ENCODE peak calls at places on chromosome 7, in five cellular contexts. F is CD8-positive, alpha-beta memory T cell; C is AG08395; V is cardiac muscle cell; A is activated CD4-positive, alpha-beta T cell treated with anti-CD3 and anti-CD28 coated beads, Interleukin-2, amount 10 ng/mL, durations not matched to agents 7 days and 5 days. U is an unnamed sample.

GRCh38 chr7:130869918-130870317 is 135.9 kb upstream of the KLF14 start:
- DNase-seq in F (no peak), C (no peak), V (no peak), A (no peak), U (no peak)

GRCh38 chr7:29177963-29178612 is 16.5 kb upstream of the CHN2 start:
- DNase-seq in F (no peak), C (no peak), V (no peak), A (peak; percentile 6), U (no peak)

GRCh38 chr7:25830986-25831558 is 320.9 kb upstream of the NFE2L3 start:
- DNase-seq in F (no peak), C (no peak), V (no peak), A (no peak), U (no peak)

GRCh38 chr7:25014735-25015134 is 34.8 kb upstream of the OSBPL3 start:
- DNase-seq in F (no peak), C (peak; percentile 83), V (no peak), A (no peak), U (peak; percentile 16)

GRCh38 chr7:93889261-93889660 is 1.3 kb downstream of the TFPI2 start:
- DNase-seq in F (no peak), C (peak; percentile 25), V (no peak), A (no peak), U (peak; percentile 45)

GRCh38 chr7:47635091-47636090 is 53.5 kb upstream of the TNS3 start:
- DNase-seq in F (no peak), C (peak; percentile 41), V (peak; percentile 42), A (no peak), U (peak; percentile 73)

GRCh38 chr7:11474902-11475585 is 357.0 kb downstream of the THSD7A start:
- DNase-seq in F (no peak), C (no peak), V (no peak), A (no peak), U (no peak)

GRCh38 chr7:70165477-70166170 is 567.3 kb downstream of the AUTS2 start:
- DNase-seq in F (no peak), C (no peak), V (no peak), A (no peak), U (no peak)

GRCh38 chr7:43604251-43604650 is 21.3 kb downstream of the STK17A start:
- DNase-seq in F (no peak), C (no peak), V (no peak), A (no peak), U (no peak)

GRCh38 chr7:159152816-159153215 is 8.1 kb upstream of the VIPR2 start:
- DNase-seq in F (no peak), C (no peak), V (no peak), A (no peak), U (no peak)

GRCh38 chr7:124183649-124184048 is 150.8 kb upstream of the TMEM229A start:
- DNase-seq in F (no peak), C (no peak), V (no peak), A (no peak), U (no peak)

GRCh38 chr7:30880090-30880704 is 31.5 kb upstream of the AQP1 start:
- DNase-seq in F (no peak), C (no peak), V (no peak), A (no peak), U (no peak)

GRCh38 chr7:42522227-42522991 is 285.4 kb upstream of the GLI3 start:
- DNase-seq in F (no peak), C (no peak), V (peak; percentile 5), A (no peak), U (no peak)

GRCh38 chr7:46725838-46726237 is 804.8 kb upstream of the IGFBP3 start:
- DNase-seq in F (no peak), C (no peak), V (no peak), A (no peak), U (no peak)

GRCh38 chr7:76133164-76133775 is 68.4 kb upstream of the SRRM3 start:
- DNase-seq in F (no peak), C (no peak), V (no peak), A (peak; percentile 21), U (no peak)

GRCh38 chr7:133183042-133183441 is 69.8 kb upstream of the EXOC4 start:
- DNase-seq in F (no peak), C (no peak), V (no peak), A (no peak), U (no peak)

GRCh38 chr7:50612704-50613103 is 47.5 kb upstream of the DDC start:
- DNase-seq in F (no peak), C (no peak), V (no peak), A (no peak), U (no peak)

GRCh38 chr7:44078521-44078920 is 3.8 kb downstream of the POLM start:
- DNase-seq in F (no peak), C (no peak), V (no peak), A (no peak), U (no peak)

GRCh38 chr7:106775552-106775936 is 89.5 kb upstream of the PIK3CG start:
- DNase-seq in F (no peak), C (peak; percentile 74), V (no peak), A (no peak), U (peak; percentile 75)

GRCh38 chr7:118288098-118288497 is 63.6 kb downstream of the ANKRD7 start:
- DNase-seq in F (no peak), C (no peak), V (no peak), A (peak; percentile 42), U (no peak)

GRCh38 chr7:24980695-24981543 is 941 bp upstream of the OSBPL3 start:
- DNase-seq in F (no peak), C (peak; percentile 20), V (peak; percentile 4), A (peak; percentile 58), U (peak; percentile 34)

GRCh38 chr7:103150192-103150591 is 1.3 kb upstream of the NAPEPLD start:
- DNase-seq in F (no peak), C (no peak), V (peak; percentile 64), A (no peak), U (no peak)

GRCh38 chr7:87001214-87001613 is 58.2 kb downstream of the ELAPOR2 start:
- DNase-seq in F (no peak), C (peak; percentile 45), V (no peak), A (no peak), U (no peak)

GRCh38 chr7:116353614-116354013 is 143.3 kb downstream of the TES start:
- DNase-seq in F (no peak), C (no peak), V (peak; percentile 27), A (no peak), U (no peak)

GRCh38 chr7:129103561-129104324 is 40.8 kb upstream of the TSPAN33 start:
- DNase-seq in F (no peak), C (no peak), V (no peak), A (no peak), U (no peak)

GRCh38 chr7:6650521-6651011 is 13.4 kb downstream of the ZNF316 start:
- DNase-seq in F (no peak), C (no peak), V (no peak), A (no peak), U (no peak)

GRCh38 chr7:127911968-127912511 is 119.2 kb downstream of the LRRC4 start:
- DNase-seq in F (no peak), C (no peak), V (no peak), A (no peak), U (no peak)

GRCh38 chr7:123689250-123689649 is 33.6 kb downstream of the LMOD2 start:
- DNase-seq in F (no peak), C (no peak), V (no peak), A (no peak), U (no peak)

GRCh38 chr7:24587853-24588252 is 14.6 kb downstream of the PALS2 start:
- DNase-seq in F (peak; percentile 40), C (no peak), V (peak; percentile 33), A (peak; percentile 57), U (peak; percentile 34)

GRCh38 chr7:44791278-44792219 is 4.9 kb upstream of the PPIA start:
- DNase-seq in F (no peak), C (peak; percentile 77), V (peak; percentile 21), A (no peak), U (no peak)

GRCh38 chr7:35906191-35906908 is 105.5 kb downstream of the SEPTIN7 start:
- DNase-seq in F (peak; percentile 58), C (peak; percentile 55), V (peak; percentile 86), A (peak; percentile 79), U (peak; percentile 84)

GRCh38 chr7:34133983-34134782 is 228.8 kb downstream of the BMPER start:
- DNase-seq in F (no peak), C (peak; percentile 77), V (peak; percentile 76), A (peak; percentile 6), U (peak; percentile 76)

GRCh38 chr7:150755473-150756099 is 18.4 kb downstream of the GIMAP5 start:
- DNase-seq in F (peak; percentile 51), C (no peak), V (no peak), A (peak; percentile 87), U (no peak)

GRCh38 chr7:128352138-128352537 is 8.4 kb upstream of the RBM28 start:
- DNase-seq in F (no peak), C (no peak), V (peak; percentile 62), A (peak; percentile 18), U (no peak)

GRCh38 chr7:1923409-1924053 is 253.5 kb downstream of the ELFN1 start:
- DNase-seq in F (no peak), C (no peak), V (no peak), A (no peak), U (no peak)

GRCh38 chr7:14836571-14837189 is 65.9 kb downstream of the DGKB start:
- DNase-seq in F (no peak), C (peak; percentile 62), V (peak; percentile 77), A (no peak), U (no peak)

GRCh38 chr7:111872837-111873646 is 310.8 kb upstream of the IMMP2L start:
- DNase-seq in F (no peak), C (no peak), V (no peak), A (no peak), U (no peak)

GRCh38 chr7:117088623-117089199 is 135.4 kb downstream of the ST7 start:
- DNase-seq in F (no peak), C (no peak), V (no peak), A (no peak), U (no peak)

GRCh38 chr7:113175525-113176097 is 57.3 kb upstream of the SMIM30 start:
- DNase-seq in F (no peak), C (no peak), V (no peak), A (no peak), U (no peak)

GRCh38 chr7:56046728-56047445 is 4.4 kb downstream of the PSPH start:
- DNase-seq in F (no peak), C (peak; percentile 66), V (peak; percentile 15), A (no peak), U (no peak)

U was measured in A549.